ENCODE peak calls at places on chromosome 7, in four cellular contexts. D is nephron progenitor cell, O is epithelial cell of esophagus, S is lower lobe of right lung. C is an unnamed sample.

GRCh38 chr7:46191296-46191695 is 270.2 kb upstream of the IGFBP3 start:
- DNase-seq in D (no peak), O (no peak), S (no peak), C (no peak)

GRCh38 chr7:24740821-24741220 is 16.4 kb downstream of the GSDME start:
- DNase-seq in D (no peak), O (no peak), S (no peak), C (no peak)

GRCh38 chr7:151665363-151665762 is 145.7 kb upstream of the RHEB start:
- DNase-seq in D (no peak), O (no peak), S (no peak), C (peak; percentile 67)

GRCh38 chr7:124996778-124997177 is 67.2 kb upstream of the POT1 start:
- DNase-seq in D (no peak), O (no peak), S (no peak), C (peak; percentile 54)

GRCh38 chr7:50206521-50207250 is 97.8 kb upstream of the IKZF1 start:
- DNase-seq in D (no peak), O (peak; percentile 5), S (peak; percentile 59), C (no peak)

GRCh38 chr7:45679516-45679915 is 105.3 kb downstream of the ADCY1 start:
- DNase-seq in D (no peak), O (no peak), S (no peak), C (no peak)

GRCh38 chr7:88866265-88866863 is 70.8 kb upstream of the TEX47 start:
- DNase-seq in D (no peak), O (no peak), S (no peak), C (no peak)

GRCh38 chr7:157558061-157558460 is 221.3 kb downstream of the DNAJB6 start:
- DNase-seq in D (no peak), O (no peak), S (peak; percentile 40), C (no peak)

GRCh38 chr7:141074162-141074989 is 512 bp downstream of the TMEM178B start:
- DNase-seq in D (peak; percentile 53), O (peak; percentile 7), S (no peak), C (no peak)

GRCh38 chr7:18096087-18096486 is 68.4 kb upstream of the PRPS1L1 start:
- DNase-seq in D (no peak), O (peak; percentile 34), S (no peak), C (no peak)

GRCh38 chr7:157613575-157614322 is 276.9 kb downstream of the DNAJB6 start:
- DNase-seq in D (no peak), O (no peak), S (no peak), C (no peak)

GRCh38 chr7:7157887-7158271 is 24.5 kb upstream of the C1GALT1 start:
- DNase-seq in D (no peak), O (peak; percentile 44), S (no peak), C (no peak)

GRCh38 chr7:152851326-152851725 is 91.8 kb downstream of the ACTR3B start:
- DNase-seq in D (no peak), O (no peak), S (no peak), C (no peak)

GRCh38 chr7:50372921-50373320 is 68.4 kb downstream of the IKZF1 start:
- DNase-seq in D (no peak), O (no peak), S (no peak), C (no peak)

DNA sequence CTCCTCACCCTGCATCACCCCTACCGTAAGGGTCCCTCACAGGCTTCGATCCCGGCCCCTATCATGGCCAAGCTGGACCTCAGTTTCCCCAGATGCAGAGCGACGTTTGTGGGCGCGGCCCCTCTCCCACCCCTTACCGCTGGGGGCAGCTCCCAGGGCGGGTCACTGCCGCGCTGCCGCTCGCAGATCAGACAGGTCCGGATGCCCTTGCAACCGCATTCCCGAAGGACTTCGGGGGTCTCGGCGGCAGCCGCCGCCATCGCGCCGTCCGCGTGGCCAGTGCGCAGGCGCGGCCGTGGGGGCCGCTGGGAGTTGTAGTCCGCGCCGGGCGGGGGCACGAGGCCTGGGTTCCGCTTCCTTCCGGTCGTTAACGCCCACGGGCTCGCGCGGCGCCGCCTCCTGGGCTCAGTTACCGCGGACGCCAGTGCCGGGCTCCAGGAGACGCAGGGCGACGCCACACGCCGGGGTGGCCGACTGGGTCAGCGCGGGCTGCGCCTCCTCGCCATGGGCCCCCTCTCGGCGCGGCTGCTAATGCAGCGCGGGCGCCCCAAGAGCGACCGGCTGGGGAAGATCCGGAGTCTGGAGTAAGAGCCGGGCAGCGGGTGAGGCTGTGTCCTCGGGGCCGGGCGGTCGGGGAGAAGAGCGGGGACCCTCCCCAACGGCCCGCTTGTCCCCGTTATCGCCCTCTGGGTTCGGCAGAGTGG is at the start of the genes ALKBH4 and LRWD1:
- DNase-seq in D (peak; percentile 95), O (peak; percentile 91), S (peak; percentile 98), C (peak; percentile 88)
- TF ChIP-seq CTCF in D (peak; percentile 31), O (no peak), S (peak; percentile 17), C (no peak)

DNA sequence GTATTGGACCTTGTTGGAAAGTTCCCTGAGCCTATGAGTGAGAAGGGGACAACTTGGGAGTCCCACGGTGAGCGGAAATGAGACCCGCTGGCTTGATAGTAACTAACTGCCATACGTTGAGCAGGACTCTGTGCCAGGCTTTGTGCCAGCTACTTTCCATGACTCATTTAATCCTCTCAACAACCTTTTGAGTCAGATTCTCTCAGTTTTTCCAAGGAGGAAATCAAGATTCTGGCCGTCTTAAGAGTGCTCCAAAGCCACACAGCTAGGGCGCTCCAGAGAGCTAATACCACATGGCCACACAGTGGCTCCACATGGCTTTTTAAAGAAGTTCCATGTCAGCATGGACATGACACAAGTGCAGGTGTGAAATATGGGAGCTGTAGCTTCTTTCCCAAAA is 55.7 kb downstream of the NOD1 start:
- DNase-seq in D (no peak), O (peak; percentile 33), S (no peak), C (peak; percentile 38)
- TF ChIP-seq CTCF in D (no peak), O (no peak), S (no peak), C (no peak)

GRCh38 chr7:96436880-96437279 is 115.0 kb upstream of the SLC25A13 start:
- DNase-seq in D (no peak), O (no peak), S (no peak), C (no peak)
- TF ChIP-seq CTCF in D (no peak), O (no peak), S (no peak), C (no peak)

DNA sequence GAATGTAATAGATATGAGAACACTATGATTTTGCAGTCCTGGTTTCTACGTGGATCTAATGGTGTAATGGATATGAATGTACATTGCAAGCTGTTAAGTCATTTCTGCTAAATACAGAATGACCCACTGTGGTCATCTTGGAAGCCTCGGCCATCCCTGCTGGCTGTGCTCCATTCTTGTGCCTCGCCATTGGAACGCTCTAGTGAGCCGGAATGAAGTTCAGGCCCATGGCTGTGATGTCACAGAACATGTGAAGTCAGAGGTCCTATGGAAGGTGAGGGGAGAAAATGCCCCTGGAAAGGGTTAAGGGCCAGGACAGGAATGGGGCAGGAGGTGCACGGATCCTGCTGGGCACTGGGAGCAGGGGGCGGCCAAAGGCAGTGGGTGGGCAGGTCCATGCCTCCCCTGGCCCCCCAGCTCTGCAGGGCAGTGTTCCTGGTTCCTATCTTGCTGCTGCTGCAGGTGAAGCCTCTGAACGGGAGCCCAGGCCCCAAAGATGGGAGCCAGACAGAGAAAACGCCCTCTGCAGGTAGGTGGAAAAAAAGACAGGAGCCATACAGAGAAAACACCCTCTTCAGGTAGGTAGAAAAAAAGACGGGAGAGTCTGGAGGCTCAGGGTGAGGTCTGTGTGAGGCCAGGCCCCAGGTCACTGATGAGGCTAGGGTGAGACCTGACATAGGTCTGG is at the start of gene LLCFC1:
- DNase-seq in D (no peak), O (no peak), S (no peak), C (peak; percentile 39)
- TF ChIP-seq CTCF in D (peak; percentile 32), O (no peak), S (no peak), C (no peak)

GRCh38 chr7:135273581-135273980 is 39.9 kb downstream of the STRA8 start:
- DNase-seq in D (no peak), O (no peak), S (no peak), C (no peak)

GRCh38 chr7:135272303-135272702 is 38.7 kb downstream of the STRA8 start:
- DNase-seq in D (no peak), O (no peak), S (no peak), C (no peak)

GRCh38 chr7:135274495-135275268 is 41.0 kb downstream of the STRA8 start:
- DNase-seq in D (peak; percentile 78), O (peak; percentile 79), S (no peak), C (peak; percentile 82)

GRCh38 chr7:135271255-135271615 is 37.6 kb downstream of the STRA8 start:
- DNase-seq in D (no peak), O (no peak), S (no peak), C (no peak)

GRCh38 chr7:135270577-135271254 is 37.1 kb downstream of the STRA8 start:
- DNase-seq in D (no peak), O (no peak), S (no peak), C (no peak)
- TF ChIP-seq CTCF in D (no peak), O (no peak), S (no peak), C (no peak)

GRCh38 chr7:43799605-43800004 is 41.1 kb downstream of the BLVRA start:
- DNase-seq in D (no peak), O (peak; percentile 75), S (no peak), C (peak; percentile 54)
- TF ChIP-seq CTCF in D (no peak), O (peak; percentile 44), S (no peak), C (no peak)

DNA sequence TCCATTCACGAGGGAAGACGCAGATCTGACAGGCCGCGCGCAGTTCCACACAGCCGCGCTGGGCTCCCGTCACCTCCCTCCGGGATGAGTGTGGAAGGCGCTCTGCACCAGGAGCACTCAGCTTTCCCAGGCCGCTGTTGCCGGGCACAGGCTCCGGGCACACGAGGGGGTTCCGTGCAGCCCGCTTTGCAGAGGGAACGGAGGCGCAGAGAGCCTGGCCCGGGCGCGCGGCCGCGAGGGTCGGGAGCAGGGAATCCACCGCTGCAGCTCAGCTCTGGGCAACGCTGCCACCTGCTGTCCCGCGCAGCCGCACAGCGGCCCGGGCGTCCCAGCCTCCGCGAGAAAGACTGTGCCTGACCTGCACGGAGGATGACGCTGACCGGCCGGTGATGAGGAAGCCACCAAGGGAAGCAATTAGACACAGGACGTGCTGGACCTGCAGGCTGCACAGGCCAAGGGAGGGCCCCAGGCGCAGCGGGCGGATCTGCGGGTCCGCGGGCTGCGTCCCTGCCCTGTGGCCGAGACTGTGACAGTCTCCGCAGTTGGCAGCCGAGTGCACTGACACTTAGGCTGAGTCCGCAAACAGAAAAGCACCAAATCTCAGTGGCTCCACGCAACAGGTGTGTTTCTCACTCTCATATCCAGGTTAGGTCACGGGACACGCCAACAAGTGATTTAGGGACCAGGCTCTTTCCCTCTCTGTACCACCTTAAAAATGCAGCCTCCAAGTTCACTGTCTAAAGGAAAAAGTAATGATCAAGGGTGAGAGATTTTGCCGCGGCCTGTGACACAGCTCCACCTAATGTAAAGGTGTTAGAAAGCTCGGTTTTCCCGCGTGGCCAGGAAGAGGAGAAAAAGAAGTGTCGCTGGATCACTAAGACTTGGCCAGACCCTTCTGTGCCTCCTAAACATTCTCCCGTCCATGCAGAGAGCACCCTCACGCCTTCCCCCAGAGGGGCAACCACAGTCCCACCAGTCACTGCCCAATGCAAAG is 94.5 kb downstream of the SEC61G start:
- DNase-seq in D (peak; percentile 85), O (peak; percentile 74), S (no peak), C (peak; percentile 52)
- TF ChIP-seq CTCF in D (peak; percentile 29), O (peak; percentile 53), S (peak; percentile 29), C (peak; percentile 80)

GRCh38 chr7:20217193-20217948 is at the start of gene MACC1:
- DNase-seq in D (no peak), O (peak; percentile 97), S (peak; percentile 82), C (peak; percentile 69)
- TF ChIP-seq CTCF in D (no peak), O (peak; percentile 68), S (peak; percentile 38), C (no peak)

GRCh38 chr7:71871446-71871845 is 540.7 kb downstream of the CALN1 start:
- DNase-seq in D (no peak), O (no peak), S (no peak), C (no peak)
- TF ChIP-seq CTCF in D (no peak), O (no peak), S (no peak), C (peak; percentile 16)

GRCh38 chr7:4626318-4626845 is 55.7 kb upstream of the FOXK1 start:
- DNase-seq in D (no peak), O (no peak), S (no peak), C (no peak)
- TF ChIP-seq CTCF in D (no peak), O (no peak), S (no peak), C (no peak)